ENCODE peak calls at places on chromosomes 16 and 17, in eight cellular contexts. E, R, H, T, S, U, X and B are unnamed samples.

GRCh38 chr16:3183445-3184139 is 4.4 kb upstream of the OR1F1 start:
- DNase-seq in T (no peak), R (no peak), X (no peak), U (no peak), E (no peak), H (no peak), S (no peak), B (no peak)

GRCh38 chr17:18033442-18034099 is 5.4 kb downstream of the ATPAF2 start:
- DNase-seq in S (no peak), H (no peak), T (no peak), R (no peak), E (peak; percentile 58), X (peak; percentile 62), U (no peak), B (no peak)

GRCh38 chr17:64941045-64941444 is 21.8 kb upstream of the LRRC37A3 start:
- DNase-seq in U (no peak), H (no peak), E (no peak), R (no peak), X (peak; percentile 19), S (no peak), T (no peak), B (no peak)

GRCh38 chr17:65243838-65244237 is 106.7 kb downstream of the RGS9 start:
- DNase-seq in U (no peak), H (no peak), S (no peak), X (peak; percentile 35), E (no peak), T (no peak), R (no peak), B (no peak)

GRCh38 chr17:75447951-75448856 is 8.2 kb upstream of the TMEM94 start:
- DNase-seq in T (no peak), E (no peak), S (no peak), H (no peak), U (no peak), R (no peak), X (no peak), B (no peak)

GRCh38 chr16:67088551-67088950 is 21.2 kb upstream of the PHAF1 start:
- DNase-seq in E (no peak), U (no peak), R (no peak), T (no peak), S (no peak), X (no peak), H (no peak), B (no peak)

GRCh38 chr17:30554839-30555751 is 77.9 kb downstream of the GOSR1 start:
- DNase-seq in T (no peak), H (peak; percentile 56), X (no peak), E (no peak), R (no peak), S (no peak), U (peak; percentile 11), B (no peak)

GRCh38 chr16:87074635-87075318 is 242.4 kb downstream of the C16orf95 start:
- DNase-seq in T (no peak), X (no peak), U (no peak), E (no peak), H (no peak), R (no peak), S (no peak), B (no peak)

GRCh38 chr17:81044764-81045589 is 10.0 kb downstream of the BAIAP2 start:
- DNase-seq in X (peak; percentile 75), H (peak; percentile 94), E (no peak), T (peak; percentile 87), R (peak; percentile 60), S (peak; percentile 95), U (peak; percentile 56), B (peak; percentile 50)

GRCh38 chr17:80065478-80066170 is 29.2 kb downstream of the CCDC40 start:
- DNase-seq in R (no peak), H (no peak), X (no peak), E (no peak), S (no peak), U (no peak), T (no peak), B (no peak)

GRCh38 chr17:75344664-75345063 is 55.4 kb upstream of the SLC25A19 start:
- DNase-seq in E (no peak), S (no peak), H (no peak), X (no peak), R (no peak), T (no peak), U (no peak), B (no peak)

GRCh38 chr17:81250286-81251090 is 11.4 kb downstream of the NDUFAF8 start:
- DNase-seq in E (no peak), R (no peak), T (peak; percentile 16), U (no peak), S (no peak), X (no peak), H (no peak), B (no peak)

GRCh38 chr17:42283241-42284019 is 4.9 kb upstream of the STAT5A start:
- DNase-seq in R (peak; percentile 18), H (peak; percentile 55), E (no peak), X (no peak), U (no peak), T (no peak), S (peak; percentile 60), B (no peak)

GRCh38 chr17:70168044-70168978 is 1.0 kb upstream of the KCNJ2 start:
- DNase-seq in X (peak; percentile 66), U (peak; percentile 34), R (no peak), T (peak; percentile 50), H (peak; percentile 82), S (peak; percentile 93), E (no peak), B (peak; percentile 54)
- TF ChIP-seq CTCF in X (peak; percentile 32), U (no peak), R (no peak), T (peak; percentile 63), H (peak; percentile 71), S (peak; percentile 57), E (peak; percentile 88), B (peak; percentile 20)

GRCh38 chr16:29862383-29862883 is 593 bp downstream of the CDIPT start:
- DNase-seq in E (no peak), X (no peak), U (no peak), T (no peak), H (no peak), R (no peak), S (no peak), B (peak; percentile 30)
- TF ChIP-seq CTCF in E (no peak), X (no peak), U (no peak), T (no peak), H (no peak), R (no peak), S (no peak), B (no peak)

GRCh38 chr16:5885521-5885920 is 787.9 kb upstream of the EEF2KMT start:
- DNase-seq in H (no peak), T (no peak), U (no peak), X (no peak), E (no peak), S (no peak), R (no peak), B (no peak)

GRCh38 chr16:5884996-5885395 is 787.4 kb upstream of the EEF2KMT start:
- DNase-seq in H (no peak), R (no peak), U (no peak), T (no peak), E (no peak), S (no peak), X (no peak), B (no peak)

GRCh38 chr16:5882087-5882661 is 784.6 kb upstream of the EEF2KMT start:
- DNase-seq in X (no peak), S (no peak), U (no peak), T (no peak), E (no peak), R (no peak), H (no peak), B (no peak)

DNA sequence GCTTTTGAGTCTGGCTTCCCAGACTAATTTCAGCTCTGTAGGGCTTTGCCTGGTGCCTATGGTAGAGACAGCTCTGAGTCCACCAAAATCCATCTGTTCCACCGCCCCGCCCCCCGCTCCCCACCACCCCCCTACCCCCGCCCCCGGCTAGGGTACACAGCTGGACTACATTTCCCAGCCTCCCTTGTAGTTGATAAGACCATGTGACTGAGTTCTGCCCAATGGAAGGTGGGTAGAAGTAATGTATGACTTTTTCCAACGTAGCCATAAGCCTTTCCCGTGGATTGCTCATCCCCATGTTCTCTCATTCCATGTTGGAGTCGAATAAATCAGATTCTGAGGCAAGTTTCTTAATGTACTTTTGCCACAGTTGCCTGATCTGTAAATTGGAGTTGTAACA is 786.7 kb upstream of the EEF2KMT start:
- DNase-seq in S (no peak), T (no peak), E (no peak), R (no peak), U (no peak), X (no peak), H (no peak), B (no peak)
- TF ChIP-seq CTCF in S (no peak), T (no peak), E (no peak), R (no peak), U (no peak), X (no peak), H (no peak), B (no peak)

GRCh38 chr16:1176280-1176897 is 23.5 kb downstream of the CACNA1H start:
- DNase-seq in X (no peak), T (no peak), E (no peak), U (no peak), S (no peak), H (no peak), R (no peak), B (no peak)

GRCh38 chr16:1174477-1175357 is 21.8 kb downstream of the CACNA1H start:
- DNase-seq in E (no peak), U (no peak), S (no peak), R (no peak), T (no peak), H (no peak), X (no peak), B (no peak)

GRCh38 chr16:1177053-1177452 is 24.1 kb downstream of the CACNA1H start:
- DNase-seq in H (no peak), S (no peak), R (no peak), X (no peak), T (no peak), E (no peak), U (no peak), B (no peak)

GRCh38 chr16:1173778-1174451 is 21.0 kb downstream of the CACNA1H start:
- DNase-seq in T (no peak), X (no peak), U (no peak), H (no peak), S (no peak), R (no peak), E (no peak), B (no peak)

GRCh38 chr16:1175566-1176279 is 22.8 kb downstream of the CACNA1H start:
- DNase-seq in R (no peak), H (no peak), X (no peak), S (no peak), T (no peak), U (no peak), E (no peak), B (no peak)
- TF ChIP-seq CTCF in R (no peak), H (no peak), X (no peak), S (no peak), T (no peak), U (no peak), E (no peak), B (no peak)